ENCODE peak calls at places on chromosomes 16 and 17, in eight cellular contexts. B is A549, K is lower leg skin, V is transverse colon, Y is K562, U is stomach, M is HCT116, O is ovary. X is an unnamed sample.
A peak's percentile ranks its signal among the peaks of the same experiment; 100 is the strongest.

GRCh38 chr17:10130733-10131132 is 67.7 kb downstream of the GAS7 start:
- DNase-seq in U (no peak), M (no peak), Y (no peak), V (no peak), K (no peak), O (no peak), B (no peak), X (peak; percentile 42)

GRCh38 chr17:48610282-48611211 is at the start of gene HOXB7:
- DNase-seq in O (no peak), K (peak; percentile 96), V (peak; percentile 88), B (peak; percentile 75), U (peak; percentile 45), Y (peak; percentile 74), M (no peak), X (peak; percentile 62)

GRCh38 chr17:82648761-82649474 is 674 bp upstream of the WDR45B start:
- DNase-seq in K (peak; percentile 91), O (peak; percentile 86), V (peak; percentile 62), B (peak; percentile 38), M (no peak), Y (peak; percentile 48), U (peak; percentile 43), X (no peak)

GRCh38 chr17:38554430-38555350 is 51.1 kb downstream of the SRCIN1 start:
- DNase-seq in V (no peak), Y (no peak), U (no peak), M (no peak), B (no peak), O (no peak), K (no peak), X (peak; percentile 14)

GRCh38 chr17:17792143-17792550 is 44.6 kb downstream of the SREBF1 start:
- DNase-seq in M (no peak), K (no peak), Y (no peak), U (no peak), O (no peak), B (no peak), V (no peak), X (no peak)

GRCh38 chr17:83180996-83181481 is 101.6 kb downstream of the METRNL start:
- DNase-seq in Y (no peak), K (peak; percentile 80), O (peak; percentile 9), B (peak; percentile 38), V (no peak), U (no peak), M (no peak), X (no peak)

GRCh38 chr17:32819035-32819434 is 57.9 kb downstream of the MYO1D start:
- DNase-seq in B (no peak), U (no peak), O (no peak), K (no peak), Y (peak; percentile 81), V (no peak), M (no peak), X (no peak)

GRCh38 chr16:23500212-23500865 is 10.0 kb downstream of the GGA2 start:
- DNase-seq in B (no peak), U (peak; percentile 43), M (no peak), O (no peak), Y (no peak), V (peak; percentile 77), K (peak; percentile 87), X (no peak)

GRCh38 chr17:1229354-1229890 is 40.8 kb upstream of the BHLHA9 start:
- DNase-seq in O (no peak), V (peak; percentile 89), U (peak; percentile 71), K (peak; percentile 96), B (no peak), Y (peak; percentile 39), M (no peak), X (no peak)

GRCh38 chr17:29112780-29113295 is 67.4 kb downstream of the MYO18A start:
- DNase-seq in O (no peak), M (no peak), K (no peak), Y (no peak), U (peak; percentile 28), V (no peak), B (no peak), X (no peak)

GRCh38 chr17:62937636-62938035 is 28.4 kb upstream of the TANC2 start:
- DNase-seq in K (no peak), O (no peak), Y (no peak), B (no peak), V (no peak), M (no peak), U (no peak), X (no peak)

GRCh38 chr16:86019446-86020047 is 120.6 kb downstream of the IRF8 start:
- DNase-seq in K (peak; percentile 42), Y (peak; percentile 28), M (no peak), O (no peak), U (no peak), V (no peak), B (peak; percentile 22), X (no peak)

GRCh38 chr17:56739376-56739775 is 94.3 kb downstream of the C17orf67 start:
- DNase-seq in U (no peak), M (no peak), Y (no peak), O (no peak), V (no peak), K (no peak), B (no peak), X (peak; percentile 65)

GRCh38 chr16:80954985-80955384 is 51.7 kb downstream of the CMC2 start:
- DNase-seq in K (no peak), O (no peak), V (no peak), U (no peak), B (no peak), M (no peak), Y (no peak), X (no peak)
- TF ChIP-seq POLR2A in K (no peak), O (no peak), V (no peak), U (no peak), B (no peak), M (no peak), Y (no peak), X (no peak)

GRCh38 chr17:78380370-78380769 is 1.9 kb downstream of the PGS1 start:
- DNase-seq in Y (no peak), O (no peak), U (no peak), K (no peak), V (no peak), B (no peak), M (no peak), X (no peak)

GRCh38 chr17:78384479-78385175 is 6.2 kb downstream of the PGS1 start:
- DNase-seq in B (no peak), U (no peak), O (no peak), M (no peak), V (no peak), K (no peak), Y (no peak), X (no peak)

GRCh38 chr17:78383725-78384471 is 5.4 kb downstream of the PGS1 start:
- DNase-seq in M (no peak), U (peak; percentile 57), Y (no peak), B (no peak), V (peak; percentile 67), K (peak; percentile 93), O (no peak), X (peak; percentile 100)

GRCh38 chr17:78379134-78379497 is 667 bp downstream of the PGS1 start:
- DNase-seq in V (no peak), Y (no peak), U (no peak), K (no peak), M (no peak), O (no peak), B (no peak), X (peak; percentile 95)

GRCh38 chr17:78381601-78382168 is 3.2 kb downstream of the PGS1 start:
- DNase-seq in V (no peak), U (no peak), Y (peak; percentile 82), M (no peak), K (no peak), B (no peak), O (no peak), X (no peak)
- H3K4me3 ChIP-seq in V (no peak overlapping the region), U (no peak overlapping the region), Y (peak overlapping the region; percentile 20), M (no peak overlapping the region), K (no peak overlapping the region), B (no peak overlapping the region), O (no peak overlapping the region), X (no peak overlapping the region)

GRCh38 chr17:75352079-75352569 is 53.4 kb downstream of the GRB2 start:
- DNase-seq in M (no peak), O (no peak), K (no peak), Y (peak; percentile 74), B (peak; percentile 24), V (no peak), U (peak; percentile 52), X (no peak)
- TF ChIP-seq POLR2A in M (no peak), O (no peak), K (no peak), Y (no peak), B (no peak), V (no peak), U (no peak), X (no peak)

DNA sequence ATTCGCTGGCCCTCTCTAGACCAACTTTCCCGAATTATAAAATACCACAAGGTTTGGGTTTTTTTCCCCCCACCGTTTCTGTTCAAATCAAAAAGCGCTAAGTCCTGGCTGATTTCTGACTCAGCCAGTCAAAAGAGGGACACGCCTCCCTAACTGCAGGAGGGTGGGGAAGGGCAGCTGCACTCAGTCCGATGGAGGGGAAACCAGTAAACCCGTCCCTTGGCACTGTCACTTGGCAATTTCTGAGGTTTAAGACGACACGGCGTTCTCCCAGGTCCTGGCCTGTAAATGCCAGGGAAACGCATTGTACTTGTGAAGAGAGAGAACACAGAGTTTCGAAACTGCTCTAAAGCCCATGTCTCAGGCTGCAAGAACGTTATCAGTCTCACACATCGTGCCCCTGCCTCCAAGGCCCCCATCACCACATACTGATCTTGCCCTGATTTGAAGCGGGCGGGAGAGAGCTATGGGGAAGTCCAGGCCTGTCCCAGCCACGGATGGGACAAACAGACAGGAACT is 57.9 kb downstream of the ZFHX3 start:
- DNase-seq in Y (no peak), U (peak; percentile 61), K (peak; percentile 95), O (no peak), M (peak; percentile 31), B (no peak), V (peak; percentile 68), X (peak; percentile 68)
- H3K4me3 ChIP-seq in Y (no peak overlapping the region), U (peak overlapping the region; percentile 19), K (no peak overlapping the region), O (no peak overlapping the region), M (peak overlapping the region; percentile 47), B (no peak overlapping the region), V (no peak overlapping the region), X (peak overlapping the region; percentile 9)